ENCODE peak calls at places on chromosomes 3 and 15, in five cellular contexts. A is lower leg skin, L is H1, T is NB4, Q is ovary. R is an unnamed sample.

GRCh38 chr3:148957586-148957985 is 33.8 kb upstream of the GYG1 start:
- DNase-seq in A (no peak), T (peak), L (peak), Q (no peak), R (no peak)

GRCh38 chr15:99122831-99123705 is 18.2 kb downstream of the SYNM start:
- DNase-seq in A (no peak), L (no peak), T (no peak), Q (peak), R (no peak)

GRCh38 chr3:139430467-139430866 is 41.0 kb upstream of the COPB2 start:
- DNase-seq in Q (no peak), L (no peak), A (no peak), T (no peak), R (no peak)

GRCh38 chr3:150771600-150771999 is 8.6 kb upstream of the SIAH2 start:
- DNase-seq in T (no peak), A (no peak), Q (no peak), L (no peak), R (no peak)

GRCh38 chr15:83830381-83830780 is 176.5 kb downstream of the ADAMTSL3 start:
- DNase-seq in L (no peak), T (no peak), A (no peak), Q (no peak), R (no peak)

GRCh38 chr3:111963424-111963823 is 15.4 kb upstream of the ABHD10 start:
- DNase-seq in T (no peak), A (no peak), Q (no peak), L (no peak), R (no peak)

GRCh38 chr3:184373422-184373821 is 4.6 kb downstream of the THPO start:
- DNase-seq in T (no peak), L (no peak), Q (no peak), A (no peak), R (no peak)

GRCh38 chr15:41585140-41586047 is 26.4 kb downstream of the TYRO3 start:
- DNase-seq in L (no peak), A (no peak), T (peak), Q (peak), R (peak)

GRCh38 chr3:72071624-72072023 is 286.7 kb upstream of the PROK2 start:
- DNase-seq in L (no peak), T (no peak), A (no peak), Q (no peak), R (no peak)

GRCh38 chr3:30401971-30402370 is 204.4 kb upstream of the TGFBR2 start:
- DNase-seq in A (peak), L (no peak), T (no peak), Q (no peak), R (no peak)

GRCh38 chr3:50298836-50299637 is at the start of the genes HYAL3 and NAA80:
- DNase-seq in Q (peak), A (peak), T (peak), L (peak), R (peak)

GRCh38 chr15:89630974-89631901 is 24.0 kb downstream of the KIF7 start:
- DNase-seq in T (no peak), L (no peak), Q (no peak), A (no peak), R (no peak)

GRCh38 chr3:128210711-128211110 is 57.4 kb downstream of the EEFSEC start:
- DNase-seq in Q (no peak), A (no peak), L (no peak), T (no peak), R (no peak)

GRCh38 chr3:15753056-15753710 is 44.6 kb downstream of the ANKRD28 start:
- DNase-seq in T (no peak), A (no peak), Q (no peak), L (no peak), R (no peak)

GRCh38 chr3:140941434-140942220 is at the start of gene SLC25A36:
- DNase-seq in Q (peak), T (peak), A (peak), L (peak), R (peak)

GRCh38 chr3:159988617-159989251 is at the start of gene IL12A:
- DNase-seq in T (peak), L (peak), A (peak), Q (peak), R (peak)

GRCh38 chr3:155089495-155089894 is 9.4 kb downstream of the MME start:
- DNase-seq in A (no peak), Q (no peak), T (no peak), L (no peak), R (no peak)
- H3K4me3 ChIP-seq in A (no peak), Q (no peak), T (no peak), L (no peak), R (no peak)

GRCh38 chr3:107817076-107817475 is 273.8 kb downstream of the CD47 start:
- DNase-seq in T (no peak), L (no peak), A (no peak), Q (no peak), R (no peak)
- TF ChIP-seq POLR2A in T (no peak), L (no peak), A (no peak), Q (no peak), R (no peak)

GRCh38 chr3:21185816-21186314 is 565.1 kb downstream of the ZNF385D start:
- DNase-seq in Q (no peak), A (no peak), L (no peak), T (no peak), R (no peak)

GRCh38 chr3:21188459-21188858 is 562.6 kb downstream of the ZNF385D start:
- DNase-seq in T (no peak), Q (no peak), A (no peak), L (no peak), R (no peak)
- H3K4me3 ChIP-seq in T (no peak), Q (no peak), A (no peak), L (no peak), R (no peak)

DNA sequence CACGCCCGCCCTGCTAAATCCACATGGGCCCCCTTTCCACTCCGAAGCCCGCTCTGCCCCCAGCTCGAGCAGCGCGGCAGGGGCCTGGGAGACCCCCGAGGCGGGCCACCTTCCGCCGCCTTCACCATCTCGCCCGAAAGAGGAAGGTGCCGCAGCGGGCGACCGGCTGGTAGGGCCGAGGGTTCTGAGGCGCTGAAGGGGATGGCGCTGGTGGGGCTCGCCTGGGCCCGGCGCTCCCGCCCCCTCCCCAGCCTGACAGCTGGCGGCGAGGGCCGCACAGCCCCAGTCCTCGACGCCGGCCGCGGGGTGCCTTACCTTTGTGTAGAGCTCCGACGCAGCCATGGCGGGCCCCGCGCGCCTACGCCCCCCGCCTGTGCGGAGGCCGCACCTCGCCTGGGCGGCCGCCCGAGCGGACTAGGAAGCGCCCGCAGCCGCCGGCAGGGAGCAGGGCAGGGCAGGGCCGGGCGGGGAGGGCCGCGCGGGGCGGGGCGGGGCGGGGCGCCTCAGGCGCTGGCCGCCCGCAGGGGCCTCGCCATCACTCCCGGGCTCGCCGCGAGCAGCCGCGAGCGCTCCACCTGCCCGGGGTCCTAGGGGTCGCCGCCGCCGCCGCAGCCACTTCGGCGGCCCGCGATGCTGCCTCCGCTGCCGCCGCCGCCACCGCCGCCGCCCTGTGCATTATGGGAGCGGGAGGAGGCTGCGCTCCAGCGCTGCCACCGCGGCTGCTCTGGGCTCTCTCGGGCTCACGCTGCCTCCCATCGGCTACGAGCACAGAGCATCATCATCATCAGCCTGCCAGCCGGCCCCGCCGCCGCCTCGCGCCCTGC is at the start of gene MYO5A:
- DNase-seq in A (peak), L (peak), Q (peak), T (peak), R (peak)
- TF ChIP-seq POLR2A in A (no peak), L (peak), Q (no peak), T (no peak), R (no peak)

R was measured in spleen.